ENCODE peak calls at places on chromosomes 11 and 22, in eight cellular contexts. P is neuronal stem cell, N is mesenchymal stem cell, L is endothelial cell of umbilical vein, M is keratinocyte, B is SK-N-SH, T is PC-3, Z is fibroblast of lung. X is an unnamed sample.

GRCh38 chr11:96263361-96263763 is 79.6 kb downstream of the MAML2 start:
- DNase-seq in B (no peak), L (peak), M (peak), N (peak), P (no peak), Z (peak), T (peak), X (peak)

GRCh38 chr11:19595499-19595839 is 117.2 kb upstream of the NAV2 start:
- DNase-seq in N (no peak), Z (no peak), P (no peak), M (no peak), L (no peak), B (no peak), T (no peak), X (no peak)

GRCh38 chr11:94329501-94329900 is 25.1 kb downstream of the IZUMO1R start:
- DNase-seq in Z (no peak), M (no peak), P (no peak), L (no peak), N (no peak), T (no peak), B (no peak), X (no peak)

GRCh38 chr11:1326435-1327063 is 17.1 kb upstream of the TOLLIP start:
- DNase-seq in T (no peak), B (no peak), L (no peak), N (peak), M (no peak), Z (no peak), P (no peak), X (peak)

GRCh38 chr22:27668828-27669797 is 132.4 kb downstream of the MN1 start:
- DNase-seq in M (no peak), B (no peak), Z (peak), T (peak), L (peak), P (no peak), N (peak), X (peak)

GRCh38 chr11:68583047-68583446 is 101.3 kb upstream of the GAL start:
- DNase-seq in T (peak), B (no peak), Z (peak), P (no peak), M (peak), N (peak), L (peak), X (peak)

GRCh38 chr22:30874431-30875370 is 93.9 kb downstream of the MORC2 start:
- DNase-seq in M (no peak), P (no peak), Z (no peak), T (no peak), B (peak), N (no peak), L (no peak), X (no peak)

GRCh38 chr22:39300198-39300830 is 19.1 kb downstream of the RPL3 start:
- DNase-seq in N (peak), T (no peak), M (no peak), B (no peak), P (no peak), Z (no peak), L (no peak), X (no peak)

GRCh38 chr11:2542406-2542805 is 97.6 kb downstream of the KCNQ1 start:
- DNase-seq in P (no peak), L (no peak), Z (no peak), T (no peak), B (no peak), N (no peak), M (no peak), X (no peak)

GRCh38 chr11:63914896-63915681 is 1.9 kb downstream of the RCOR2 start:
- DNase-seq in L (no peak), Z (no peak), P (no peak), B (peak), M (no peak), N (no peak), T (no peak), X (no peak)

GRCh38 chr11:63915961-63916836 is 765 bp downstream of the RCOR2 start:
- DNase-seq in Z (no peak), B (peak), T (peak), L (no peak), M (no peak), P (no peak), N (peak), X (no peak)

GRCh38 chr11:63911876-63912275 is 5.1 kb downstream of the RCOR2 start:
- DNase-seq in T (no peak), P (no peak), Z (no peak), L (no peak), B (no peak), M (no peak), N (no peak), X (no peak)

GRCh38 chr11:63912678-63913077 is 4.3 kb downstream of the RCOR2 start:
- DNase-seq in Z (no peak), B (no peak), L (no peak), P (no peak), M (no peak), T (no peak), N (no peak), X (no peak)

GRCh38 chr11:63913866-63914830 is 2.8 kb downstream of the RCOR2 start:
- DNase-seq in P (no peak), Z (no peak), M (no peak), L (no peak), N (no peak), T (no peak), B (no peak), X (no peak)
- H3K4me2 ChIP-seq in P (peak), Z (no peak), M (no peak), L (no peak), N (no peak), T (no peak), B (no peak), X (no peak)

GRCh38 chr11:64793271-64794160 is 9.5 kb downstream of the MAP4K2 start:
- DNase-seq in M (no peak), N (no peak), B (peak), T (no peak), P (no peak), Z (no peak), L (no peak), X (no peak)
- H3K4me2 ChIP-seq in M (no peak), N (no peak), B (no peak), T (no peak), P (no peak), Z (no peak), L (no peak), X (no peak)

GRCh38 chr11:76822406-76822805 is 38.3 kb upstream of the ACER3 start:
- DNase-seq in Z (no peak), P (no peak), L (no peak), B (no peak), M (no peak), N (no peak), T (no peak), X (no peak)

GRCh38 chr11:76824980-76825725 is 35.6 kb upstream of the ACER3 start:
- DNase-seq in Z (peak), B (no peak), M (peak), T (peak), N (no peak), P (no peak), L (peak), X (peak)

GRCh38 chr11:76824083-76824939 is 36.4 kb upstream of the ACER3 start:
- DNase-seq in T (peak), L (peak), Z (peak), M (peak), P (no peak), N (peak), B (no peak), X (peak)

GRCh38 chr11:76823481-76824028 is 37.2 kb upstream of the ACER3 start:
- DNase-seq in L (peak), T (peak), P (no peak), B (no peak), M (peak), N (peak), Z (peak), X (peak)

DNA sequence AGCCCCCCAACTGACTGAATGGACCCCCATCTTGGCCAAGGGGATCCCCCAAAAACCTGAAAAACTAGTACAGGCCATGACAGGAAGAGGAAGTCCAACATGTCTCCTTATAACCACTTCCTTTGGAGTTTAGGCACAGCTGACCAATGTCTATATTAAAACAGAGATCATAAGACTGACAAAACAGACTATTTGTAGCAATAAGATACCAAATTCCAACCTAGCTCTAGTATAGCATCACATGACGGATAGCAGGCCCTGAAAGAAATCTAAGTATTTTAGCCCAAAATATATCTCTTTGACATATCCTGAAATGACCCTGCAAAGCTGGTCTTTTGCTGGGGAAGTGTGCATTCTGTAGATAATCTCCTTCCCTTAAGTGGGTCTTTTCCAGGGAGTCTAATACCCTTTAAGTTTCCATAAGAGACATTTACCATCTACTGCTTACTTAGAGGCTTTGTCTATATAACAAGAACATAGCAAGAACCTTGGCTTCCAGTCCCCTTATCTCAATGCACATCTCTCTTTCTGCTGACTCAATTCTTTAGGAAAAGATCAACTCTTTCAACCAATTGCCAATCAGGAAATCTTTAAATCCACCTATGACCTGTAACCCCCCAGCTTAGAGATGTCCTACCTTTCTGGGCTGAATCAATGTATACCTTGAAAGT is 34.9 kb upstream of the ACER3 start:
- DNase-seq in P (no peak), N (no peak), L (no peak), M (no peak), Z (no peak), B (no peak), T (peak), X (no peak)
- H3K4me2 ChIP-seq in P (no peak), N (no peak), L (no peak), M (peak), Z (no peak), B (no peak), T (peak), X (no peak)

GRCh38 chr11:114258696-114259095 is 37.5 kb upstream of the NNMT start:
- DNase-seq in Z (no peak), P (no peak), N (no peak), L (no peak), M (no peak), B (no peak), T (no peak), X (no peak)

GRCh38 chr11:114259551-114259983 is 36.6 kb upstream of the NNMT start:
- DNase-seq in B (no peak), T (no peak), P (no peak), N (no peak), L (no peak), Z (no peak), M (no peak), X (no peak)

GRCh38 chr11:114260483-114260882 is 35.7 kb upstream of the NNMT start:
- DNase-seq in N (no peak), Z (no peak), L (no peak), M (no peak), B (no peak), P (no peak), T (no peak), X (no peak)

GRCh38 chr11:114259124-114259526 is 37.1 kb upstream of the NNMT start:
- DNase-seq in L (no peak), B (no peak), P (no peak), Z (no peak), T (no peak), M (no peak), N (no peak), X (no peak)

DNA sequence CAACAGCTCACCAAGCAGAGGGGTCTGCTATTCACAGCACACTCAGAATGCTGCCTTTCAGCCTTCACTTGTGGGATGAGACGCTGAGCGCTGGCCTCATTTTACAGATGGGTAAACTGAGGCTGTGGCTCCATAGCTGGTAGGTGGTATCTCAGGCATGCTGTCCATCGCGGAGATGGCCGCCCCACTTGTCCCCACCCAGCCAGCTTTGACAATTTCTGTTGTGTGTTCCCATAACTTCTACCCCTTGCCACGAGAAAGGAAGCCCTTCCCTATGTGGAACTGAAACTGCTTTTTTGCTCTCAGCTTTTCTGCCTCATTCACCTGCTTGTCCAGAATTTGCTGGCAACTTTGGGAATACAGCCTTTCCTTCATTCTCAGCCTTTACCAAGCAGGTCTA is 36.1 kb upstream of the NNMT start:
- DNase-seq in Z (no peak), B (no peak), T (no peak), M (no peak), N (no peak), P (no peak), L (no peak), X (no peak)
- H3K4me2 ChIP-seq in Z (no peak), B (no peak), T (no peak), M (no peak), N (no peak), P (no peak), L (no peak), X (no peak)

DNA sequence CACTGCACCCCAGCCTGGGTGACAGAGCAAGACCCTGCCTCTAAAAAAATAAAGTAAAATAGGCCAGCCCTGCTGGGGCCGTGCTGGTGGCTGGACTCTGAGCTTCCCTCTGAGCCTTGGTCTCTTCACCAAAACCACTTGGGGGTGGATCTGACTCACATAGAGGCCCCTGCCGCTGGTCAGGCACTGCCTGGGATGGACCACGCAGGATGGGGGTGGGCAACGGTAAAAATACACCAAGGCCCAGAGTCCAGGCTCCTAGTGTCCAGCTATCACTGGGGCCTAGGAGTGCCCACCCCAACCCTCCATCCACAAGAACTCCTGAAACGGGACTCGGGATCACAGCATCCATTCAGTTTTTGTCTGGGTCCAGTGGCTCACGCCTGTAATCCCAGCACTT is 12.3 kb upstream of the UPK3A start:
- DNase-seq in N (no peak), M (no peak), P (no peak), Z (no peak), B (no peak), T (no peak), L (no peak), X (no peak)
- H3K4me2 ChIP-seq in N (no peak), M (no peak), P (no peak), Z (no peak), B (no peak), T (no peak), L (no peak), X (no peak)

DNA sequence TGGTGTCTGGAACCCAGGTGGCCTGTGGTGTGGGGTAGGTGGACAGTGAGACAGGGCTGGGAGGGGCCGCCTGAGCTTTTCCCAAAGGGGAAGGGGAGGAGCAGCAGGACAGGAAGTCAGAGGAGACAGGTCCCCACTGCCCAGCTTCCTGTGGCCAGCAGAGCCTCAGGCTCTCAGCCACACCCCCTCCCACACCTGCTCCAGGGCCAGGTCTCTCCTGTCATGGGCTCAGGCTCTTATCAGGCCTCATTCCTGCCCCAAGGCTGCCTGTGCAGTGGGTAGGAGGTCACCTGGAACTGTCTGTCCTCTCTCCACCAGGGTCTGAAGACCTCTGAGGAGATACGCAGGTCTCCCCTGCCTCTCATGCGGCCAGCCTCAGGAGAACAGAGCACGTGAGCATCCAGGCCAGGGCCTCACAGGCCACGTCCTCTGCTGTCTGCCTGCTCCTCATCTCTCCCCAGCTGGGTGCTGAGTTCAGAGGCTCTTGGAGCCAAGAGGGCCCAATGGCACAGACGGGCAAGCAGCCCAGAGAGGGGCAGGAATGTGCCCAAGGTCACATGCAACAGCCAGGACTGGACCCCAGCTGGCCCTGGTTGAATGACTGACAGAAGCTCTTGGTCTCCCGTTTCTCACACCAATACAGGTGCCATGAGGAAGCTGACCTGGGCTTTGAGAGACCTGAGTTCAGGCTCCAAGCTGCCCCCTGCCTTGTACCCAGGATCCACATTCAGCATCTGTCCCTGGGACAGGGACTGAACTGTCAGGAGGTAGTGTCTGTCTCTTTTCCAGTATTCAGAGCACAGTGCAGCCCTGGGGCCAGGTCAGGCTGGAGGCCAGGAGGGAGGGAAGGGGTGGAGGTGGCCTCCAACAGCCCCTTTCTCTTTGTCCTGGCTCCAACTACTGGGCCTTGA is 16.7 kb downstream of the STARD10 start:
- DNase-seq in M (no peak), P (no peak), T (no peak), N (no peak), B (no peak), L (no peak), Z (no peak), X (no peak)
- H3K4me2 ChIP-seq in M (no peak), P (no peak), T (no peak), N (no peak), B (no peak), L (no peak), Z (no peak), X (no peak)

DNA sequence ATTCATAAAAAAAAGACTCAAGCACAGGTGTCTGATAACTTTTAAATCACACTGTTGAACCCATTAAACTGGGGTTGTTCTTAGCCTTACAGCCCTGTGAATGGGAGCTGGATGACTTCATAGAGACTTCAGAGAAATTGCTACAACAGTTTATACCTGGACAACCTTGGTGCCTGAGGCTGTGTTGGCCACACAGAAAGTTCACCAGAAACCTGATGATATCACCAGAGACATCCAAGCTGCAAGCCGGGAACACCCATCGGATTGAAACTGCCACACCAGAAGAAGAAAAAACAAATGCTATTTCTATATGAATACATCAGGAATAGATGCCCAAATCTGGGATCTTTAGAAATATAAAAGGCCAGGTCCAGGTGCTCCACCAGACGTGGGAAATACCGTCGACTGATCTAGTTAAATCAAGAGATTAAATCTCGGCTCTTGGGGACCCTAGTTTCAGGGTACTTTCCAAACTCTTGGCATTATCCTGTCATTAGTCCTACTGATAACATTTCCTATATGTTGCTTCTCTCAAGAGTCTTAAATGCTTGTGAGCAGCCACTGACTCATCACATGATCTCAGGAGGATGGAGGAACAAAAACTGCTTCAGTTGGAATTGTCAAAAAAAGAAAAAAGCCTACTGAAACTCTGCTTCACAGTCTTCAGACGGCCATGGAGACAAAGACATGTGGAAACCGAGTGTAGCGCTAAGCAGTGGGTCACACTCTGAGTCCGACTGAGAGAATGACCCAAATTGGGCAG is 28.6 kb upstream of the APOL5 start:
- DNase-seq in T (no peak), Z (peak), B (no peak), L (no peak), M (no peak), P (no peak), N (no peak), X (peak)
- H3K4me2 ChIP-seq in T (no peak), Z (no peak), B (no peak), L (no peak), M (no peak), P (no peak), N (no peak), X (no peak)

GRCh38 chr11:123584737-123585136 is 69.7 kb downstream of the SCN3B start:
- DNase-seq in B (no peak), L (no peak), P (no peak), N (no peak), T (no peak), Z (no peak), M (no peak), X (no peak)
- H3K4me2 ChIP-seq in B (no peak), L (no peak), P (no peak), N (no peak), T (no peak), Z (no peak), M (no peak), X (no peak)

GRCh38 chr11:62542111-62542745 is 4.4 kb downstream of the AHNAK start:
- DNase-seq in Z (no peak), M (no peak), T (no peak), L (no peak), P (no peak), N (no peak), B (no peak), X (peak)

GRCh38 chr11:62543680-62544444 is 2.7 kb downstream of the AHNAK start:
- DNase-seq in L (no peak), Z (no peak), T (peak), P (no peak), M (no peak), N (peak), B (no peak), X (no peak)

GRCh38 chr11:62540804-62541671 is 5.6 kb downstream of the AHNAK start:
- DNase-seq in N (peak), Z (no peak), B (no peak), M (no peak), T (no peak), P (no peak), L (peak), X (peak)

GRCh38 chr11:62544521-62545436 is 1.8 kb downstream of the AHNAK start:
- DNase-seq in B (no peak), P (no peak), N (peak), M (no peak), Z (peak), T (peak), L (peak), X (no peak)

GRCh38 chr11:62542750-62543567 is 3.6 kb downstream of the AHNAK start:
- DNase-seq in N (peak), M (no peak), T (peak), L (peak), P (peak), B (peak), Z (peak), X (peak)
- H3K4me2 ChIP-seq in N (peak), M (peak), T (peak), L (peak), P (peak), B (peak), Z (peak), X (peak)

X was measured in IMR-90.